ENCODE peak calls at places on chromosomes 13 and 19, in ten cellular contexts. One of them, this sample, is unnamed.
A peak's percentile ranks its signal among the peaks of the same experiment; 100 is the strongest.

GRCh38 chr19:5018224-5019015 is 49.5 kb downstream of the KDM4B start:
- DNase-seq in body of pancreas: no peak
- DNase-seq in skeletal muscle cell: no peak
- DNase-seq in transverse colon: no peak
- DNase-seq in NCI-H1105 treated with DMSO at 0.1 percent for 48 hours: no peak
- DNase-seq in CD4-positive, alpha-beta T cell: no peak
- DNase-seq in activated CD4-positive, alpha-beta T cell treated with anti-CD3 and anti-CD28 coated beads, Interleukin-2, amount 50 U/mL, for 1 hour: no peak
- DNase-seq in anterior cingulate cortex: no peak
- DNase-seq in GM23338: no peak
- DNase-seq in effector CD4-positive, alpha-beta T cell: no peak
- DNase-seq in this sample: no peak

GRCh38 chr13:66014757-66015156 is 1215.4 kb downstream of the PCDH9 start:
- DNase-seq in activated CD4-positive, alpha-beta T cell treated with anti-CD3 and anti-CD28 coated beads, Interleukin-2, amount 50 U/mL, for 1 hour: no peak
- DNase-seq in effector CD4-positive, alpha-beta T cell: no peak
- DNase-seq in body of pancreas: no peak
- DNase-seq in GM23338: no peak
- DNase-seq in transverse colon: no peak
- DNase-seq in skeletal muscle cell: no peak
- DNase-seq in CD4-positive, alpha-beta T cell: no peak
- DNase-seq in anterior cingulate cortex: no peak
- DNase-seq in NCI-H1105 treated with DMSO at 0.1 percent for 48 hours: no peak
- DNase-seq in this sample: no peak

GRCh38 chr19:49468746-49469447 is 5.1 kb upstream of the FLT3LG start:
- DNase-seq in anterior cingulate cortex: no peak
- DNase-seq in effector CD4-positive, alpha-beta T cell: peak; percentile 85
- DNase-seq in GM23338: peak; percentile 100
- DNase-seq in transverse colon: peak; percentile 77
- DNase-seq in NCI-H1105 treated with DMSO at 0.1 percent for 48 hours: no peak
- DNase-seq in body of pancreas: peak; percentile 42
- DNase-seq in activated CD4-positive, alpha-beta T cell treated with anti-CD3 and anti-CD28 coated beads, Interleukin-2, amount 50 U/mL, for 1 hour: peak; percentile 89
- DNase-seq in skeletal muscle cell: peak; percentile 34
- DNase-seq in CD4-positive, alpha-beta T cell: peak; percentile 89
- DNase-seq in this sample: peak; percentile 89

GRCh38 chr19:55210120-55210493 is 806 bp upstream of the PTPRH start:
- DNase-seq in anterior cingulate cortex: no peak
- DNase-seq in CD4-positive, alpha-beta T cell: no peak
- DNase-seq in GM23338: no peak
- DNase-seq in transverse colon: no peak
- DNase-seq in NCI-H1105 treated with DMSO at 0.1 percent for 48 hours: no peak
- DNase-seq in effector CD4-positive, alpha-beta T cell: no peak
- DNase-seq in body of pancreas: peak; percentile 55
- DNase-seq in activated CD4-positive, alpha-beta T cell treated with anti-CD3 and anti-CD28 coated beads, Interleukin-2, amount 50 U/mL, for 1 hour: no peak
- DNase-seq in skeletal muscle cell: peak; percentile 58
- DNase-seq in this sample: no peak

GRCh38 chr13:74287672-74288169 is 153.5 kb upstream of the KLF12 start:
- DNase-seq in activated CD4-positive, alpha-beta T cell treated with anti-CD3 and anti-CD28 coated beads, Interleukin-2, amount 50 U/mL, for 1 hour: peak; percentile 85
- DNase-seq in effector CD4-positive, alpha-beta T cell: peak; percentile 88
- DNase-seq in NCI-H1105 treated with DMSO at 0.1 percent for 48 hours: peak; percentile 88
- DNase-seq in body of pancreas: peak; percentile 91
- DNase-seq in GM23338: peak; percentile 90
- DNase-seq in transverse colon: peak; percentile 85
- DNase-seq in CD4-positive, alpha-beta T cell: peak; percentile 87
- DNase-seq in anterior cingulate cortex: no peak
- DNase-seq in skeletal muscle cell: peak; percentile 56
- DNase-seq in this sample: no peak

GRCh38 chr13:26914624-26915023 is 154.0 kb upstream of the GPR12 start:
- DNase-seq in activated CD4-positive, alpha-beta T cell treated with anti-CD3 and anti-CD28 coated beads, Interleukin-2, amount 50 U/mL, for 1 hour: peak; percentile 6
- DNase-seq in body of pancreas: no peak
- DNase-seq in anterior cingulate cortex: no peak
- DNase-seq in CD4-positive, alpha-beta T cell: no peak
- DNase-seq in skeletal muscle cell: no peak
- DNase-seq in NCI-H1105 treated with DMSO at 0.1 percent for 48 hours: peak; percentile 27
- DNase-seq in transverse colon: no peak
- DNase-seq in effector CD4-positive, alpha-beta T cell: no peak
- DNase-seq in GM23338: no peak
- DNase-seq in this sample: no peak

GRCh38 chr19:5292453-5292842 is 48.2 kb downstream of the PTPRS start:
- DNase-seq in skeletal muscle cell: no peak
- DNase-seq in activated CD4-positive, alpha-beta T cell treated with anti-CD3 and anti-CD28 coated beads, Interleukin-2, amount 50 U/mL, for 1 hour: peak; percentile 13
- DNase-seq in effector CD4-positive, alpha-beta T cell: no peak
- DNase-seq in CD4-positive, alpha-beta T cell: no peak
- DNase-seq in anterior cingulate cortex: no peak
- DNase-seq in GM23338: no peak
- DNase-seq in transverse colon: peak; percentile 30
- DNase-seq in body of pancreas: peak; percentile 69
- DNase-seq in NCI-H1105 treated with DMSO at 0.1 percent for 48 hours: peak; percentile 40
- DNase-seq in this sample: no peak

GRCh38 chr13:20492641-20493040 is 33.0 kb downstream of the CRYL1 start:
- DNase-seq in NCI-H1105 treated with DMSO at 0.1 percent for 48 hours: no peak
- DNase-seq in skeletal muscle cell: no peak
- DNase-seq in transverse colon: peak; percentile 30
- DNase-seq in anterior cingulate cortex: no peak
- DNase-seq in effector CD4-positive, alpha-beta T cell: peak; percentile 23
- DNase-seq in body of pancreas: no peak
- DNase-seq in GM23338: peak; percentile 62
- DNase-seq in activated CD4-positive, alpha-beta T cell treated with anti-CD3 and anti-CD28 coated beads, Interleukin-2, amount 50 U/mL, for 1 hour: peak; percentile 23
- DNase-seq in CD4-positive, alpha-beta T cell: no peak
- DNase-seq in this sample: peak; percentile 44

GRCh38 chr13:101218484-101218883 is 197.8 kb downstream of the NALCN start:
- DNase-seq in skeletal muscle cell: no peak
- DNase-seq in activated CD4-positive, alpha-beta T cell treated with anti-CD3 and anti-CD28 coated beads, Interleukin-2, amount 50 U/mL, for 1 hour: no peak
- DNase-seq in GM23338: no peak
- DNase-seq in anterior cingulate cortex: no peak
- DNase-seq in NCI-H1105 treated with DMSO at 0.1 percent for 48 hours: no peak
- DNase-seq in transverse colon: no peak
- DNase-seq in effector CD4-positive, alpha-beta T cell: no peak
- DNase-seq in CD4-positive, alpha-beta T cell: no peak
- DNase-seq in body of pancreas: no peak
- DNase-seq in this sample: no peak

GRCh38 chr19:34766386-34766785 is 6.6 kb downstream of the ZNF599 start:
- DNase-seq in effector CD4-positive, alpha-beta T cell: no peak
- DNase-seq in transverse colon: no peak
- DNase-seq in GM23338: no peak
- DNase-seq in skeletal muscle cell: no peak
- DNase-seq in body of pancreas: no peak
- DNase-seq in anterior cingulate cortex: no peak
- DNase-seq in NCI-H1105 treated with DMSO at 0.1 percent for 48 hours: no peak
- DNase-seq in CD4-positive, alpha-beta T cell: no peak
- DNase-seq in activated CD4-positive, alpha-beta T cell treated with anti-CD3 and anti-CD28 coated beads, Interleukin-2, amount 50 U/mL, for 1 hour: no peak
- DNase-seq in this sample: no peak